ENCODE peak calls at places on chromosome 4, in six cellular contexts. One of them, this sample, is unnamed. For H3F3A, the result is how much of the 10 kb centered on the place peaks cover.

GRCh38 chr4:118284169-118284568 is 68.6 kb downstream of the PRSS12 start:
- DNase-seq in neural progenitor cell: no peak
- DNase-seq in MM.1S: no peak
- DNase-seq in GM23338: no peak
- DNase-seq in SK-N-SH: no peak
- DNase-seq in GM23248: no peak
- DNase-seq in this sample: no peak

GRCh38 chr4:143482753-143483362 is 30.6 kb upstream of the SMARCA5 start:
- DNase-seq in neural progenitor cell: peak
- DNase-seq in SK-N-SH: peak
- DNase-seq in MM.1S: peak
- DNase-seq in GM23248: peak
- DNase-seq in GM23338: peak
- DNase-seq in this sample: peak

GRCh38 chr4:114384629-114385028 is 214.0 kb upstream of the UGT8 start:
- DNase-seq in GM23248: peak
- DNase-seq in GM23338: peak
- DNase-seq in MM.1S: peak
- DNase-seq in neural progenitor cell: peak
- DNase-seq in SK-N-SH: peak
- DNase-seq in this sample: peak

GRCh38 chr4:114386637-114387233 is 211.9 kb upstream of the UGT8 start:
- DNase-seq in GM23338: peak
- DNase-seq in GM23248: peak
- DNase-seq in SK-N-SH: peak
- DNase-seq in MM.1S: peak
- DNase-seq in neural progenitor cell: peak
- DNase-seq in this sample: peak

GRCh38 chr4:85370400-85371032 is 104.4 kb upstream of the ARHGAP24 start:
- DNase-seq in SK-N-SH: peak
- DNase-seq in neural progenitor cell: peak
- DNase-seq in GM23248: peak
- DNase-seq in GM23338: peak
- DNase-seq in MM.1S: peak
- DNase-seq in this sample: peak

GRCh38 chr4:184748251-184748652 is 14.4 kb upstream of the CENPU start:
- DNase-seq in GM23248: no peak
- DNase-seq in GM23338: peak
- DNase-seq in neural progenitor cell: no peak
- DNase-seq in MM.1S: no peak
- DNase-seq in SK-N-SH: no peak
- DNase-seq in this sample: no peak

GRCh38 chr4:6783111-6783981 is 819 bp downstream of the KIAA0232 start:
- DNase-seq in SK-N-SH: peak
- DNase-seq in MM.1S: peak
- DNase-seq in GM23338: peak
- DNase-seq in GM23248: peak
- DNase-seq in neural progenitor cell: peak
- DNase-seq in this sample: peak

GRCh38 chr4:33998204-33998603 is 2246.1 kb downstream of the ARAP2 start:
- DNase-seq in neural progenitor cell: no peak
- DNase-seq in GM23338: peak
- DNase-seq in SK-N-SH: no peak
- DNase-seq in MM.1S: no peak
- DNase-seq in GM23248: no peak
- DNase-seq in this sample: no peak

GRCh38 chr4:76856183-76856969 is 41.6 kb downstream of the SOWAHB start:
- DNase-seq in GM23338: no peak
- DNase-seq in neural progenitor cell: no peak
- DNase-seq in SK-N-SH: no peak
- DNase-seq in MM.1S: no peak
- DNase-seq in GM23248: peak
- DNase-seq in this sample: peak

GRCh38 chr4:73415807-73416238 is 11.7 kb downstream of the ALB start:
- DNase-seq in SK-N-SH: no peak
- DNase-seq in neural progenitor cell: no peak
- DNase-seq in GM23248: no peak
- DNase-seq in MM.1S: no peak
- DNase-seq in GM23338: no peak
- DNase-seq in this sample: no peak

GRCh38 chr4:55742655-55743191 is 76.9 kb upstream of the EXOC1L start:
- DNase-seq in MM.1S: no peak
- DNase-seq in SK-N-SH: peak
- DNase-seq in neural progenitor cell: peak
- DNase-seq in GM23248: peak
- DNase-seq in GM23338: no peak
- DNase-seq in this sample: peak

GRCh38 chr4:88807499-88807898 is 109.9 kb upstream of the NAP1L5 start:
- DNase-seq in GM23248: no peak
- DNase-seq in SK-N-SH: no peak
- DNase-seq in neural progenitor cell: no peak
- DNase-seq in MM.1S: no peak
- DNase-seq in GM23338: no peak
- DNase-seq in this sample: no peak

GRCh38 chr4:88802138-88802537 is 104.5 kb upstream of the NAP1L5 start:
- DNase-seq in GM23338: no peak
- DNase-seq in MM.1S: no peak
- DNase-seq in GM23248: no peak
- DNase-seq in SK-N-SH: no peak
- DNase-seq in neural progenitor cell: no peak
- DNase-seq in this sample: no peak

GRCh38 chr4:88803600-88804096 is 106.0 kb upstream of the NAP1L5 start:
- DNase-seq in neural progenitor cell: no peak
- DNase-seq in GM23248: peak
- DNase-seq in GM23338: no peak
- DNase-seq in MM.1S: no peak
- DNase-seq in SK-N-SH: no peak
- DNase-seq in this sample: peak

GRCh38 chr4:88802585-88803285 is 105.1 kb upstream of the NAP1L5 start:
- DNase-seq in neural progenitor cell: no peak
- DNase-seq in MM.1S: no peak
- DNase-seq in GM23248: peak
- DNase-seq in GM23338: no peak
- DNase-seq in SK-N-SH: no peak
- DNase-seq in this sample: no peak

DNA sequence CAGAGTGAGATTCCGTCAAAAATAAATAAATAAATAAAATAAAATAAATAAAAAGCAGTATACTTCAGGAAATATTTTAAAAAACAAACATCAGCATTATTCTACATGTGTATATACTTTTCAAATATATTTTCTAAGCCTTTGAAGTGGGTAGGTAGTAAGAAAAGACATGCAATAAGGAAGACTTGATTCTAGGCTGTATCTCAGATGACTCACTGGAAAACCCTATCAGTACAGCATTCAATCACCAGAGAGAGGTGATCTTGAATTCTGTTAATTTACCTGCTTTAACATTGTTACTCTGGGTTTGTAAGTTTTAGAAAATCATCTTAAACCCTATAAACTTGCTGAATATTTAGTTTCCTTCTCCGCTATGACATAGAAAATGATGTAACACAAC is 106.6 kb upstream of the NAP1L5 start:
- DNase-seq in GM23338: no peak
- DNase-seq in SK-N-SH: no peak
- DNase-seq in GM23248: no peak
- DNase-seq in MM.1S: no peak
- DNase-seq in neural progenitor cell: no peak
- DNase-seq in this sample: no peak
- H3K27ac ChIP-seq in GM23338: no peak
- H3K27ac ChIP-seq in SK-N-SH: no peak
- H3K27ac ChIP-seq in GM23248: peak
- H3K27ac ChIP-seq in MM.1S: no peak
- H3K27ac ChIP-seq in neural progenitor cell: no peak
- H3K27ac ChIP-seq in this sample: peak

DNA sequence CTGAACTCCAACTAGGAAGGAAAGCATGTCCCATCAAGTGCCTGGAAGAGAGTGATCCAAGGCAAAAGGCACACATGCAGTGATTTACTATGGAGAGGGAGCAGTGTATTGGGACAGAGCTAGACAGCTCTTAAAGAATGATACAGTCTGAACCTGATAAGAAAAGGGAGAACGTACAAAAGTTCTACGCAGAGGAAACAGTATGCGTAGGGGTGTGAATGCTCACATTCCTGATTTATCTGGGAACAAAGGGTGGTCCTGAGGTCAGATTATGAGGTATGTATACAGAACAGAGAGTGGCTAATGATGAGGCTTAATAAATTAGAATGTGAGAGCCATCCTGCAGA is 12.0 kb downstream of the HS3ST1 start:
- DNase-seq in neural progenitor cell: no peak
- DNase-seq in GM23248: no peak
- DNase-seq in MM.1S: no peak
- DNase-seq in SK-N-SH: no peak
- DNase-seq in GM23338: no peak
- DNase-seq in this sample: no peak
- H3F3A ChIP-seq in neural progenitor cell: under half
- H3F3A ChIP-seq in GM23248: under half
- H3F3A ChIP-seq in MM.1S: under half
- H3F3A ChIP-seq in SK-N-SH: under half
- H3F3A ChIP-seq in GM23338: under half
- H3F3A ChIP-seq in this sample: under half

DNA sequence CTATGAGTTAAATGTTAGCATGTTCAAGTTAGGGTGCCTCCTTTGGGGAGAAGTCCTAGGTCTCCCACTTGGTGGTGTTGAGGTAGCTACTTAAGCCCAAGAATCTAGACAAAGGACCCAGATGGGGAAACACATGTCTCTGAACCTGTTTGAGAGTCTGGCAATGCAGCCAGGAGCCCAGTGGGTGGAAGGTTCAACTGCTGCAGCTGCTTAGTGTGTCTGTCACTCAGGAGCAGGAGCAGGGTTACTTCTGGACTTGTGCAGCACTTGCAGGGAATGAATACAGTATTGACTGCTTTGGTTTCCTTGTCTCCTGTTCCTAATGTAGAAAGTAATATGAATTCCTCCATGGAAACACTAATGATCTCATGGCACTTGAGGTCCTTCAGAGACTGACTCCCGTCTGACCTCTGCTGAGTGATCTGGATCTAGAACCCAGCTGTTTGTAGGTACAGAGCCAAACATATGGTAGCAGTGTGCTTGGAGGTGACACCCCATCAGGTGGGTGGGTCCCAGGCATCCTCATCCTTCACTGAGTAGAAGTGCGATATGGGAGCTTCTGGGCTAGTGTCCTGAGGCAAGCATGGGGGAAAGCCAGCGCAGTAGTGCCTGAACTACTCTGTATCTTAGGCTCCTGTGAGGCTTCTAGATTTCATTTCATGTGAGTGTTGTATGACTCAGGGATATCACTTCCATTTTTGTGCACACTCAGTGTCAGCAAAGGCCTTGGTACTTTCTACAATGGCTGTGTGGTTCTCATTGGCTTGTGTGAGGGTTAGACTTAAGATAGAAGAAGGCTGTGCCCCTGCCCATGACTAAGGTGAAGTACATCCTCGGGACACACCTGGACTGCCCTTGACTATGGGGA is 85.0 kb upstream of the WDR1 start:
- DNase-seq in GM23248: no peak
- DNase-seq in neural progenitor cell: no peak
- DNase-seq in SK-N-SH: no peak
- DNase-seq in GM23338: no peak
- DNase-seq in MM.1S: no peak
- DNase-seq in this sample: no peak
- TF ChIP-seq EZH2phosphoT487 in GM23248: no peak
- TF ChIP-seq EZH2phosphoT487 in neural progenitor cell: no peak
- TF ChIP-seq EZH2phosphoT487 in SK-N-SH: no peak
- TF ChIP-seq EZH2phosphoT487 in GM23338: no peak
- TF ChIP-seq EZH2phosphoT487 in MM.1S: no peak
- TF ChIP-seq EZH2phosphoT487 in this sample: no peak

GRCh38 chr4:8442596-8443358 is 2.2 kb downstream of the TRMT44 start:
- DNase-seq in GM23338: peak
- DNase-seq in neural progenitor cell: no peak
- DNase-seq in MM.1S: no peak
- DNase-seq in GM23248: no peak
- DNase-seq in SK-N-SH: no peak
- DNase-seq in this sample: no peak
- H3K27ac ChIP-seq in GM23338: no peak
- H3K27ac ChIP-seq in neural progenitor cell: no peak
- H3K27ac ChIP-seq in MM.1S: no peak
- H3K27ac ChIP-seq in GM23248: no peak
- H3K27ac ChIP-seq in SK-N-SH: no peak
- H3K27ac ChIP-seq in this sample: no peak

DNA sequence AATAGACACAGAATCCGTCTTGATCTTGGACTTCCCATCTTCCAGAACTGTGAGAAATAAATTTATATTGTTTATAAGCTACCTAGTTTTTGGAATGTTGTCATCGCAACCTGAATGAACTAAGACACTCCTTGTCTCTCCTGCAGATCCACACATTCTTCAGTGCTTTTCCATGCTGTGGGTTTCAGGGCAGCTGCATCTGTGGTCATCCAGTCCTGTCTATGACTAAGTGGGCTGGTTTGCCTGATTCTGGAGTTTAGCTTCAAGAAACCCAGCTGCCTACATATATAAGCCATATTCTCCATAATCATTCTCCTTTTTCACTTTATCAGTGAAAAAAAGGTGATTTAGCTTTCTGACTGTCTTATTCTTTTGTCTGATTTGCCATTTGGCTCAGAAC is 170.3 kb upstream of the KIT start:
- DNase-seq in SK-N-SH: no peak
- DNase-seq in MM.1S: no peak
- DNase-seq in GM23248: peak
- DNase-seq in GM23338: no peak
- DNase-seq in neural progenitor cell: no peak
- DNase-seq in this sample: no peak
- H3F3A ChIP-seq in SK-N-SH: under half
- H3F3A ChIP-seq in MM.1S: under half
- H3F3A ChIP-seq in GM23248: under half
- H3F3A ChIP-seq in GM23338: under half
- H3F3A ChIP-seq in neural progenitor cell: under half
- H3F3A ChIP-seq in this sample: under half

This sample was measured in PC-3.